ENCODE peak calls at places on chromosomes 16 and 17, in seven cellular contexts. X is heart left ventricle, N is cardiac fibroblast, U is dorsolateral prefrontal cortex, M is fibroblast of mammary gland, D is cardiac muscle cell, Y is left ventricle myocardium inferior. Z is an unnamed sample.

GRCh38 chr17:61076649-61077048 is 323.0 kb upstream of the TBX2 start:
- DNase-seq in X (no peak), N (peak; percentile 60), U (no peak), M (peak; percentile 35), D (no peak), Y (no peak), Z (no peak)

GRCh38 chr16:31010539-31010938 is at the start of gene STX1B:
- DNase-seq in X (peak; percentile 13), N (no peak), U (peak; percentile 69), M (no peak), D (peak; percentile 77), Y (no peak), Z (peak; percentile 97)

GRCh38 chr16:70688266-70688742 is 2.5 kb upstream of the MTSS2 start:
- DNase-seq in X (peak; percentile 79), N (peak; percentile 33), U (peak; percentile 87), M (peak; percentile 22), D (peak; percentile 68), Y (peak; percentile 70), Z (no peak)

GRCh38 chr16:50276128-50276444 is 9.7 kb downstream of the ADCY7 start:
- DNase-seq in X (peak; percentile 9), N (no peak), U (no peak), M (no peak), D (no peak), Y (no peak), Z (no peak)

GRCh38 chr16:88405325-88406060 is 22.7 kb downstream of the ZNF469 start:
- DNase-seq in X (no peak), N (peak; percentile 43), U (no peak), M (peak; percentile 77), D (no peak), Y (no peak), Z (no peak)

GRCh38 chr17:70539172-70539924 is 370.0 kb downstream of the KCNJ2 start:
- DNase-seq in X (no peak), N (no peak), U (no peak), M (no peak), D (no peak), Y (no peak), Z (no peak)

GRCh38 chr17:38430822-38431221 is 2.6 kb downstream of the ARHGAP23 start:
- DNase-seq in X (no peak), N (no peak), U (no peak), M (no peak), D (no peak), Y (no peak), Z (no peak)

GRCh38 chr17:16106161-16106891 is 106.7 kb downstream of the TTC19 start:
- DNase-seq in X (no peak), N (peak; percentile 73), U (peak; percentile 45), M (peak; percentile 89), D (no peak), Y (no peak), Z (no peak)

GRCh38 chr17:62724398-62725146 is 83.5 kb downstream of the MARCHF10 start:
- DNase-seq in X (no peak), N (no peak), U (peak; percentile 55), M (no peak), D (no peak), Y (no peak), Z (no peak)

GRCh38 chr17:44529864-44530263 is 26.7 kb upstream of the GPATCH8 start:
- DNase-seq in X (no peak), N (no peak), U (no peak), M (no peak), D (no peak), Y (no peak), Z (no peak)

GRCh38 chr17:62653831-62654829 is 26.7 kb downstream of the MRC2 start:
- DNase-seq in X (peak; percentile 92), N (peak; percentile 76), U (no peak), M (peak; percentile 89), D (peak; percentile 49), Y (peak; percentile 87), Z (no peak)

GRCh38 chr17:31058958-31059357 is 35.8 kb upstream of the NF1 start:
- DNase-seq in X (no peak), N (no peak), U (no peak), M (no peak), D (no peak), Y (no peak), Z (no peak)

GRCh38 chr16:81864646-81865382 is 85.7 kb downstream of the PLCG2 start:
- DNase-seq in X (no peak), N (no peak), U (no peak), M (no peak), D (no peak), Y (no peak), Z (no peak)

GRCh38 chr16:68283840-68284595 is 19.7 kb downstream of the SLC7A6 start:
- DNase-seq in X (no peak), N (no peak), U (no peak), M (peak; percentile 66), D (peak; percentile 18), Y (peak; percentile 33), Z (no peak)

GRCh38 chr16:55370762-55371482 is 46.9 kb downstream of the IRX6 start:
- DNase-seq in X (peak; percentile 86), N (peak; percentile 41), U (peak; percentile 85), M (peak; percentile 19), D (peak; percentile 78), Y (peak; percentile 75), Z (peak; percentile 19)

GRCh38 chr17:81735181-81736102 is 23.4 kb downstream of the SLC25A10 start:
- DNase-seq in X (no peak), N (peak; percentile 72), U (no peak), M (peak; percentile 53), D (no peak), Y (no peak), Z (no peak)

GRCh38 chr17:81733507-81734404 is 21.7 kb downstream of the SLC25A10 start:
- DNase-seq in X (peak; percentile 86), N (peak; percentile 72), U (peak; percentile 81), M (peak; percentile 59), D (peak; percentile 86), Y (peak; percentile 83), Z (peak; percentile 100)

GRCh38 chr17:81737947-81738800 is 26.1 kb downstream of the SLC25A10 start:
- DNase-seq in X (no peak), N (no peak), U (no peak), M (no peak), D (no peak), Y (no peak), Z (no peak)

GRCh38 chr17:81731271-81731670 is 19.2 kb downstream of the SLC25A10 start:
- DNase-seq in X (no peak), N (no peak), U (no peak), M (no peak), D (no peak), Y (no peak), Z (no peak)

GRCh38 chr17:81734405-81735055 is 22.4 kb downstream of the SLC25A10 start:
- DNase-seq in X (no peak), N (no peak), U (no peak), M (no peak), D (no peak), Y (no peak), Z (no peak)
- TF ChIP-seq CTCF in X (no peak), N (no peak), U (no peak), M (no peak), D (no peak), Y (no peak), Z (no peak)

DNA sequence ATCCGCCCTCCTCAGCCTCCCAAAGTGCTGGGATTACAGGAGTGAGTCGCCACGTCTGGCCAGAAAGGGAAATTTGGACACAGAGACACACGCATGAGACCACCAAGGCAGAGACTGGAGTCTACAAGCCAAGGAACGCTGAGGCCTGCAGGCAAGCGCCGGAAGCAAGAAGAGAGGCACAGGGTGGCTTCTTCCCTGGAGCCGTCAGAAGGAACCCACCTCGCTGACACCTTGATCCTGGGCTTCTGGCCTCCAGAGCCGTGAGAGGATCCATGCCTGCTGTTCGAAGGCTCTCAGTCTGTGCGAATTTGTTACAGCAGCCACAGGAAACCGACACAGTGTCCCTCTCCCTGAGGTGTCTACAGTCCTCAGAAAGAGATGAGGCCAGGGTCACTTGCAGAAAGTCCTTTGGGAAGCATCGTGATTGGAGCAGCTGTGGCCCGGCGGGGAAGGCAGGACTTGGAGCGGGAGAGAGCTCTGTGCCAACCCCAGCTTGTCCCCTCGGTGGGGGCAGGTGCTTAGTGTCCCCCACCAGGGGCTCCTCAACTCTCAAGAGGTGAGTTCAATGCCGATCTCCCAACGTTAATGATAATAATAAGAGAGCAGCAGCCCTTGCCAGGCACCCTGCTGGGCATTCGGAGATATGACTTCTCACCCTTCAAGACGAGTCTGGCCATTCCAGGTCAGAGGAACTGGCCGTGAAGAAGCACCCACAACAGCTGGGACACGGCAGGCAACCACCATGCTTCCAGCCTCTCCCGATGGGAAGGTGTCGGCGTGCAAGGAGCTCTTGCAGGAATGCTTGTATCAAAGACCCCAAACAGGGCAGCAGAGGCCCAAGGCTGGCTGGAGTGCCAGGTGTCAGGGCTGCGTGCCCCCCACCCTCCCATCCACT is 68.4 kb upstream of the TNRC6C start:
- DNase-seq in X (no peak), N (no peak), U (no peak), M (no peak), D (no peak), Y (no peak), Z (no peak)
- TF ChIP-seq CTCF in X (no peak), N (no peak), U (no peak), M (no peak), D (no peak), Y (no peak), Z (no peak)

DNA sequence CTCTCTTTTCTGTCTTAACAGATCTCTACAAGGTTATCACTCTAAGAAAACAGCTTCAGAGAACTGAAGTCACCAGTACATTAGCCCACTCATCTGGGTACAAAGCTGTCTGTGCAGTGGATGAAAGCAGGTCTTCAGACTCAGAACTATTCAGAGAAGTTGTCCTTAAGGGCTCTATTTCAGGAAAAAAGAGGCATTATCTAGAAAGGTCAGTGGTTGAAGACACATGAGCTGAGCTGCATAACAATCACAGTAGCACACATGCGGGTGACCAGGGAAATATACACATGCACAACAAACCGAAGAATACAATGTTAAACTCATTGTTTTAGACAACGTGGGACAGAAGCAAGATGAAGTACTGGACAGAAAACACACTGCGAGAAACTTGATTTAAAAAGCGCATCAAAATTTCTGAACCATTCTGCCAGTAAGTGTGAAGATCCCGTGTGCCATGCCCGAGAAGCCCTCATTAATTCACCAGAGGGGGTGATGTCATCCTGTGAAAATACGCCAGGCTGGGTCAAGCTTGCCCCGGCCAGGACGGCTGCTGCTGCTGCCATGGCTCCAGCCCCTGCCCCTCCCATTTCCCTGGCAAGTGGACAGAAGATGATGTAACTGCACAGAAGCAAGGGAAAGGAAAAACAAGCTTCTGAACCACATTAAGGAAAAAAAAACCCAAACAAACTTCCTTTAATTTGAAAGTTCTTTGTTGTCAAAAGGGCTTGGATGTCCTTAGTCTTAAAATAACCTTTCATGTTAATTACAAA is 10.1 kb downstream of the DYNC1LI2 start:
- DNase-seq in X (peak; percentile 92), N (peak; percentile 95), U (peak; percentile 93), M (peak; percentile 91), D (no peak), Y (peak; percentile 88), Z (no peak)
- TF ChIP-seq CTCF in X (no peak), N (no peak), U (no peak), M (no peak), D (no peak), Y (no peak), Z (no peak)

DNA sequence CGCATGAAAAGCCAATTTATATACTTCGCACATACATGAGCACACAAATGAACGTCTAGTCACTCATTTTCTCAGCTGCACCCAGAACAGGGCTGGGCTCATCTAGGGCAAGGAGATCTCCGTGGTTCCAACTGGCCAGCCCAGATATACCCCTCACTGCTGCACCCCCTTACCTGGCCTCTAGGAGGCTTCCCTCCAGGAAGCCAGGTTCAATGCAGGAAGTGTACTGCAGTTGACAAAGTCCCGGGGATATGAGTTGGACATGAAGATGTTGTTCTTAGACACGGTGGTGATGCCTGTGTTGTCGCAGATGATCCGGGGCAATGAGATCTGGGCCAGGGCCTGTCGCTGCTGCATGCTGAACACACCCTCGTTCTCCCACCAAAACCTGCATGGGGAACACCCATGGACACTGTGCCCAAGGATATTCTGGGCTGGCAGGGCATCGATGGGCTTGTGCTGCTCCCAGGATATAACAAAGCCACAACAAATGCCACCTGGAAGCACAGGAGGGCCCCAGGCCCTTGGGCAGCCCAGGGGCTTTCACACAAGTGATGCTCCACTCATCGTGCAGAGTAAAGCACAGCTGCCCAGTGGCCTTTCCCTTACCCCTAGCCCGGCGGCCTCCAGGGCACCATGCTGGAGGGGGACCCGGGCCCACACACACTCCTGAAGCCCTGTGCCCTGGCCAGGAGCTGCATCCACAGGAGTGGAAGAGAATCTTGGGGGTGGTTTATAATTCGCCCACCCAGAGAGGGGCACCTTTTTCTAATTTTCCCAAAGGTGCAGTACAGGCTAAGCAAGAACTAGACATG is 10.1 kb downstream of the MPO start:
- DNase-seq in X (peak; percentile 11), N (no peak), U (no peak), M (no peak), D (no peak), Y (no peak), Z (no peak)
- TF ChIP-seq CTCF in X (no peak), N (no peak), U (no peak), M (no peak), D (peak; percentile 13), Y (no peak), Z (no peak)